ENCODE peak calls at places on chromosomes 1 and 21, in five cellular contexts. U is neural progenitor cell, C is heart left ventricle, Y is foreskin fibroblast, X is AG04450. T is an unnamed sample.

GRCh38 chr1:43878440-43878839 is 55.2 kb upstream of the ARTN start:
- DNase-seq in U (no peak), C (no peak), X (no peak), Y (peak), T (no peak)

GRCh38 chr1:246292571-246292970 is 214.5 kb downstream of the SMYD3 start:
- DNase-seq in X (no peak), U (no peak), Y (no peak), C (no peak), T (no peak)

GRCh38 chr1:101451888-101452287 is 215.1 kb downstream of the S1PR1 start:
- DNase-seq in U (no peak), C (no peak), X (no peak), Y (no peak), T (no peak)

GRCh38 chr1:175413367-175413766 is 220.8 kb upstream of the KIAA0040 start:
- DNase-seq in Y (no peak), U (no peak), X (no peak), C (no peak), T (no peak)

GRCh38 chr1:184405094-184405493 is 18.3 kb downstream of the C1orf21 start:
- DNase-seq in X (no peak), Y (no peak), C (no peak), U (no peak), T (no peak)

GRCh38 chr1:113947388-113948107 is 18.4 kb downstream of the HIPK1 start:
- DNase-seq in X (no peak), Y (no peak), C (no peak), U (no peak), T (no peak)

GRCh38 chr1:194829492-194829891 is 1643.1 kb upstream of the B3GALT2 start:
- DNase-seq in X (no peak), Y (peak), C (no peak), U (no peak), T (peak)

GRCh38 chr1:171740356-171740863 is 1.5 kb downstream of the VAMP4 start:
- DNase-seq in U (no peak), C (no peak), Y (peak), X (no peak), T (no peak)

GRCh38 chr1:168959382-168959781 is 147.1 kb upstream of the ATP1B1 start:
- DNase-seq in Y (no peak), U (no peak), C (no peak), X (no peak), T (no peak)

GRCh38 chr1:53717025-53717804 is 21.7 kb downstream of the GLIS1 start:
- DNase-seq in U (no peak), C (no peak), X (no peak), Y (no peak), T (no peak)

GRCh38 chr21:24450119-24450518 is 1157.2 kb downstream of the MRPL39 start:
- DNase-seq in U (no peak), X (no peak), C (no peak), Y (no peak), T (no peak)

GRCh38 chr1:11927866-11928592 is 1.8 kb upstream of the KIAA2013 start:
- DNase-seq in C (no peak), Y (no peak), X (no peak), U (no peak), T (no peak)

GRCh38 chr1:21909787-21910503 is 27.2 kb downstream of the HSPG2 start:
- DNase-seq in U (peak), C (peak), Y (peak), X (no peak), T (no peak)

GRCh38 chr1:201013031-201013485 is 10.5 kb downstream of the KIF21B start:
- DNase-seq in U (no peak), C (no peak), Y (no peak), X (no peak), T (no peak)

GRCh38 chr1:39420493-39420892 is 70.9 kb upstream of the BMP8A start:
- DNase-seq in U (no peak), X (no peak), C (no peak), Y (no peak), T (no peak)

GRCh38 chr1:21752186-21752585 is 30.8 kb downstream of the USP48 start:
- DNase-seq in U (no peak), C (no peak), Y (no peak), X (peak), T (no peak)

GRCh38 chr1:245969274-245969673 is 537.8 kb downstream of the SMYD3 start:
- DNase-seq in U (no peak), X (peak), Y (peak), C (no peak), T (peak)

GRCh38 chr21:24147674-24148073 is 1459.6 kb downstream of the MRPL39 start:
- DNase-seq in U (no peak), C (no peak), X (no peak), Y (no peak), T (no peak)

GRCh38 chr21:35337573-35337972 is 288.5 kb upstream of the RUNX1 start:
- DNase-seq in X (no peak), U (no peak), Y (no peak), C (no peak), T (no peak)

GRCh38 chr1:58968360-58968952 is 184.6 kb upstream of the JUN start:
- DNase-seq in Y (peak), C (peak), U (no peak), X (no peak), T (no peak)

GRCh38 chr21:41816583-41817165 is 49.8 kb upstream of the RIPK4 start:
- DNase-seq in Y (peak), U (peak), X (no peak), C (peak), T (peak)

GRCh38 chr1:24699628-24700027 is 45.6 kb upstream of the CLIC4 start:
- DNase-seq in U (no peak), Y (no peak), C (no peak), X (no peak), T (no peak)

GRCh38 chr1:77954521-77954920 is 24.4 kb downstream of the FUBP1 start:
- DNase-seq in C (no peak), X (no peak), U (no peak), Y (no peak), T (peak)

GRCh38 chr1:99672500-99673213 is 26.7 kb downstream of the PALMD start:
- DNase-seq in C (peak), Y (peak), X (no peak), U (no peak), T (no peak)

GRCh38 chr1:88708011-88708410 is 23.9 kb downstream of the PKN2 start:
- DNase-seq in X (no peak), U (no peak), C (no peak), Y (no peak), T (no peak)

GRCh38 chr1:180027949-180028445 is 73.4 kb downstream of the CEP350 start:
- DNase-seq in Y (peak), X (peak), U (no peak), C (no peak), T (peak)

GRCh38 chr1:203359010-203359571 is 8.2 kb upstream of the FMOD start:
- DNase-seq in X (no peak), U (no peak), C (no peak), Y (peak), T (no peak)

GRCh38 chr1:163703794-163704193 is 382.0 kb downstream of the NUF2 start:
- DNase-seq in U (no peak), X (no peak), Y (no peak), C (no peak), T (no peak)
- TF ChIP-seq CTCF in U (no peak), X (no peak), Y (no peak), C (no peak), T (no peak)

GRCh38 chr1:10637400-10637799 is 159.0 kb downstream of the CASZ1 start:
- DNase-seq in X (no peak), Y (no peak), U (no peak), C (no peak), T (no peak)

GRCh38 chr1:10634428-10635384 is 160.0 kb downstream of the PEX14 start:
- DNase-seq in X (no peak), U (no peak), C (no peak), Y (peak), T (no peak)

GRCh38 chr1:10635992-10636391 is 160.5 kb downstream of the CASZ1 start:
- DNase-seq in C (no peak), Y (no peak), X (no peak), U (no peak), T (no peak)

GRCh38 chr1:10634075-10634427 is 159.3 kb downstream of the PEX14 start:
- DNase-seq in Y (no peak), X (no peak), U (no peak), C (no peak), T (no peak)

GRCh38 chr1:10635385-10635896 is 160.7 kb downstream of the PEX14 start:
- DNase-seq in C (no peak), U (no peak), X (no peak), Y (peak), T (no peak)
- TF ChIP-seq CTCF in C (no peak), U (no peak), X (no peak), Y (no peak), T (no peak)

GRCh38 chr1:8910914-8911313 is 32.4 kb upstream of the ENO1 start:
- DNase-seq in U (no peak), Y (peak), C (no peak), X (no peak), T (no peak)

GRCh38 chr1:8911416-8912309 is 33.2 kb upstream of the ENO1 start:
- DNase-seq in C (no peak), X (no peak), U (no peak), Y (no peak), T (no peak)

GRCh38 chr1:8908388-8909151 is 30.1 kb upstream of the ENO1 start:
- DNase-seq in C (no peak), X (no peak), Y (no peak), U (peak), T (no peak)

GRCh38 chr1:8913457-8913856 is 32.2 kb upstream of the CA6 start:
- DNase-seq in X (no peak), U (no peak), Y (no peak), C (no peak), T (no peak)

DNA sequence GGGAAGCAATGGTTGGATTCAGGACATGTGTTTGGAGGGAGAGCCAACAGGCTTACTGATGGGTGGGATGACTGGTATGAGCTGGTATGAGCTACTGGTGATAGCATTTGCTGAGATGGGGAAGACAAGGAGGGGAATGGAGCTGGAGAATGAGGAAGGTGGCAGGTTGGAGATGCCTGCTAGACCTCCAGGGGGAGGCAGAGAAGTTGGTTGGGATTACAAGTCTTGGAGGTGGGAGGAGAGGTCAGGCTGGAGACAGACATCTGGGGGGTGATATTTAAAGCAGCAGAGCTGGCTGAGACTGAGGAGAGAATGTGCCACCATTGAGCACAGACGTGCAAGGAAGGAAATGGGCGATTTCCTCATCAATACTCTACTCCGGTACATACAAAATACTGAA is 31.8 kb upstream of the ENO1 start:
- DNase-seq in C (no peak), U (no peak), X (no peak), Y (no peak), T (no peak)
- TF ChIP-seq CTCF in C (no peak), U (no peak), X (no peak), Y (no peak), T (no peak)

DNA sequence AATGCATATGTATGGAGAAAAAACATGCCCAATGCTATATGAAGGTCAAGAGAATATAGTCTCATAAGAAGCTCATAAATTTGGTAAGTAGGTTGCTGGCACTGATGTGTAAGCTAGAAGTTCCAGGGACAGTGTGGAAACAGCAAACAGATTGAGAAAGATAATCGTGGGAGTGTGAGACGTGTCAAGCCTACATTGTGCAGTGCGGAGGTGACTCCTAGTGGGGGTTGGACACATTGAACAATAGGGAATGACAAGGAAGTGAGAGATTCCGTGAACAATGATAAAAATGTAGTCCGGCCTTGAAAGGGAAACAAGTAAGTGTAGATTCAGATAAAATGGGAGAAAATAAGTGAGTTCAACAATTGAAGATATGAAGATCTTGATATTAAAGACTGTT is 788.4 kb upstream of the PRMT6 start:
- DNase-seq in C (no peak), U (peak), X (no peak), Y (no peak), T (no peak)
- TF ChIP-seq CTCF in C (no peak), U (peak), X (no peak), Y (no peak), T (no peak)

DNA sequence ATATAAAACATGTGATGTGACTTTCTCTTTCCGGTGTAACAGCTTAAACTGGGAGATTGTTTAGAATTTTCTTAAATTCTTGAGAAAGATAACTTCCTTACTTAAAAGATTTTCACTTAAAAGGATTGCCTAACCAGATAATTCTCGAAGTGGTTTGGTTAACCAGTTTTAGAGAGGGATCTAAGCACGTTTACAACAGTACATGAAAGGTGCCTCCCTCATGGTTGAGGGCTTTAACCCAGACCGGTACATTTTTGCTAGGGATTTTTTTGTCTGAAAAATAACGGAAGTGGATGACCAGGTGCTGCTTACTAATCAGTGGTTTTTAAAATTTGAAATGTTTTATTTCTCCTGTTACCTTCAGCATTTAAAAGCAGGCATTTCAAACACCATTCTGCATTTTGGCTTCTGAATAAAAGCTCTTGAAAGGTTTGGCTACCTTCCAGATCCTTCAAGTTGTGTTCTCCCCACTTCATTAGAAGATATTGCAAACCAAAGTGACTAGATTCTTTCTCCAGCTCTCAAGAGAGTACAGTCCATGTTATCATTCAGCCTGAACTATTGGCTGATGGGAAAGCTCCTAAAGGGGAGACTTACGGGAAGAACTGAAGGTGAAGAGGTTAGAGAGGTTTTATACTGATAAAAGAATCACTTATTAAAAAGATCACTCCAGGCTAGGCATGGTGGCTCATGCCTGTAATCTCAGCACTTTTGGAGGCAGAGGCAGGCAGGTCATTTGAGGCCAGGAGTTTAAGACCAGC is 12.8 kb downstream of the S100PBP start:
- DNase-seq in U (no peak), C (no peak), X (no peak), Y (no peak), T (no peak)
- TF ChIP-seq CTCF in U (no peak), C (no peak), X (no peak), Y (no peak), T (no peak)

GRCh38 chr1:90434460-90434859 is 282.6 kb downstream of the BARHL2 start:
- DNase-seq in U (peak), Y (no peak), C (no peak), X (no peak), T (no peak)
- TF ChIP-seq CTCF in U (peak), Y (no peak), C (no peak), X (peak), T (no peak)

DNA sequence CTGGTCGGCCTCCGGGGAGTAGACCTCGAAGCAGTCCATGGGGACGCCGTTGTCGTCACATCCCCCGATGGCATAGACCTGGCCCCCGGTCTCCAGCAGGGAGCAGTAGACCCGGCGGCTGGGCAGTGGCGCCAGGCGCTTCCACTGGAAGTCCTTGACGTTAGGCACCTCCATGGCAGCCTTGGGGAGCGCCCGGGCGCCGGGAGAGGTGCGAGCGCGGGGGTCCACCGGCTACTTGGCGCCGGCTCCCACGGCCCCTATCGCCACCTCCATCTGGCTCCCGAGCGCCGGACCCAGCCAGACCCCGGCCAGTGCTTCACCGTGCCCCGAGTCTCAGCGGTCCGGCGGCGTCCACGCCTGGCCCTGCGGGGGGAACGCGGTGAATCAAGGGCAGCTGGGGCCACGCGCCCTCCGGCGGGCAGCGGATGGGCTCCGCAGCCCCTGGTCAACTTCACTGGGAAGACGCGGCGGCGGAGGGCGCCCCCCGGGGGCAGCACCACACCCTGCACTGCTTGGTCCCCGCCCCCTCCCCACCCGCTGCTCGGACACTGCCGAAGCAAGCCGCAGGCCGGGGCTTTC is 13.2 kb downstream of the KLHDC8A start:
- DNase-seq in Y (no peak), X (no peak), U (peak), C (no peak), T (no peak)
- TF ChIP-seq CTCF in Y (no peak), X (peak), U (peak), C (no peak), T (peak)

GRCh38 chr1:230105245-230105753 is 38.3 kb downstream of the GALNT2 start:
- DNase-seq in Y (no peak), X (no peak), U (no peak), C (no peak), T (no peak)
- TF ChIP-seq CTCF in Y (no peak), X (no peak), U (no peak), C (no peak), T (no peak)